ENCODE peak calls at places on chromosomes 5 and 9, in ten cellular contexts. R is GM12865, C is cardiac fibroblast, B is dorsolateral prefrontal cortex, Y is lung, D is K562, U is A549, O is NB4, E is spleen, N is right atrium auricular region. S is an unnamed sample.

GRCh38 chr9:120846251-120846869 is 3.6 kb upstream of the PSMD5 start:
- DNase-seq in R (no peak), C (no peak), B (no peak), Y (no peak), D (no peak), U (no peak), O (no peak), E (no peak), N (no peak), S (no peak)

GRCh38 chr9:86867658-86868313 is 79.5 kb downstream of the GAS1 start:
- DNase-seq in R (no peak), C (no peak), B (no peak), Y (no peak), D (no peak), U (no peak), O (no peak), E (no peak), N (no peak), S (peak)

GRCh38 chr5:137344021-137344420 is 155.1 kb downstream of the SPOCK1 start:
- DNase-seq in R (no peak), C (no peak), B (no peak), Y (no peak), D (no peak), U (no peak), O (no peak), E (no peak), N (no peak), S (no peak)

GRCh38 chr9:75108571-75108970 is 20.3 kb downstream of the OSTF1 start:
- DNase-seq in R (no peak), C (peak), B (no peak), Y (no peak), D (no peak), U (no peak), O (no peak), E (peak), N (peak), S (no peak)

GRCh38 chr5:93721511-93721910 is 19.9 kb downstream of the POU5F2 start:
- DNase-seq in R (no peak), C (no peak), B (no peak), Y (no peak), D (no peak), U (no peak), O (no peak), E (no peak), N (no peak), S (no peak)

GRCh38 chr9:77005216-77005615 is 14.2 kb upstream of the FOXB2 start:
- DNase-seq in R (no peak), C (peak), B (no peak), Y (no peak), D (no peak), U (no peak), O (no peak), E (no peak), N (no peak), S (no peak)

GRCh38 chr9:120729796-120730195 is 15.5 kb upstream of the MEGF9 start:
- DNase-seq in R (peak), C (no peak), B (no peak), Y (no peak), D (peak), U (peak), O (peak), E (no peak), N (peak), S (no peak)

GRCh38 chr5:107783551-107783950 is 112.8 kb upstream of the EFNA5 start:
- DNase-seq in R (no peak), C (peak), B (no peak), Y (no peak), D (no peak), U (peak), O (no peak), E (no peak), N (no peak), S (no peak)

GRCh38 chr9:105515811-105516413 is 42.0 kb upstream of the FKTN start:
- DNase-seq in R (no peak), C (no peak), B (no peak), Y (no peak), D (peak), U (no peak), O (no peak), E (peak), N (no peak), S (no peak)

GRCh38 chr5:158943569-158943968 is 156.1 kb downstream of the EBF1 start:
- DNase-seq in R (no peak), C (peak), B (no peak), Y (no peak), D (no peak), U (no peak), O (no peak), E (no peak), N (no peak), S (no peak)

GRCh38 chr9:99264070-99264469 is 42.0 kb downstream of the SEC61B start:
- DNase-seq in R (peak), C (peak), B (no peak), Y (no peak), D (peak), U (peak), O (peak), E (no peak), N (no peak), S (peak)

GRCh38 chr9:129884220-129885017 is 49.2 kb downstream of the USP20 start:
- DNase-seq in R (peak), C (peak), B (peak), Y (peak), D (peak), U (peak), O (peak), E (peak), N (peak), S (peak)

GRCh38 chr5:13356226-13356625 is 588.3 kb downstream of the DNAH5 start:
- DNase-seq in R (no peak), C (no peak), B (no peak), Y (no peak), D (no peak), U (no peak), O (no peak), E (no peak), N (no peak), S (peak)

GRCh38 chr5:588406-588995 is 23.6 kb upstream of the CEP72 start:
- DNase-seq in R (no peak), C (no peak), B (no peak), Y (no peak), D (no peak), U (no peak), O (no peak), E (no peak), N (no peak), S (no peak)

GRCh38 chr5:337565-338130 is 16.1 kb downstream of the AHRR start:
- DNase-seq in R (no peak), C (peak), B (no peak), Y (no peak), D (no peak), U (peak), O (peak), E (no peak), N (no peak), S (peak)

GRCh38 chr9:13597427-13597826 is 317.9 kb upstream of the MPDZ start:
- DNase-seq in R (no peak), C (no peak), B (no peak), Y (no peak), D (no peak), U (no peak), O (no peak), E (no peak), N (no peak), S (no peak)

GRCh38 chr5:145775893-145776444 is 59.2 kb downstream of the PRELID2 start:
- DNase-seq in R (no peak), C (peak), B (no peak), Y (no peak), D (no peak), U (peak), O (peak), E (no peak), N (peak), S (peak)

GRCh38 chr5:78899922-78900362 is 85.2 kb downstream of the ARSB start:
- DNase-seq in R (peak), C (peak), B (no peak), Y (peak), D (peak), U (peak), O (peak), E (no peak), N (no peak), S (peak)

GRCh38 chr5:147805030-147805454 is 22.5 kb upstream of the JAKMIP2 start:
- DNase-seq in R (peak), C (no peak), B (no peak), Y (no peak), D (no peak), U (no peak), O (peak), E (peak), N (no peak), S (peak)

GRCh38 chr5:60332244-60333018 is 367.5 kb downstream of the DEPDC1B start:
- DNase-seq in R (no peak), C (peak), B (no peak), Y (no peak), D (no peak), U (no peak), O (peak), E (no peak), N (no peak), S (peak)

DNA sequence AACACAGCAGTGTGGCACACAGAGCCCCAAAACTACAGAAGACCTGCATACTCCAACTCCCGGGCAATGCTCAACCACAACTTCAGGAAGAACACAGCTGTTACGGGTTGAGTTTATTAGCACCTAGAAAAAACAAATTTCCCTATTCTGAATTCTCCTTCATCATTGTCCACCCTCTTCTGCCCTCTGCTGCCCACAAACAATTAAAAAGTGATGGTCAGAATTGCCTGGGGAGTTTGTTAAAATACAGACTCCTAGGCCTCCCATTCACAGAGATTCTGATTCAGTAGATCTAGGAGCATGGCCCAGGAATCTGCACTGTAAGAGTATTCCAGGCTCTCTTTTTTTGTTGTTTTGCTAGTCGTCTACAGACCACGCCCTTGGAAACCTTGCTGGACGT is 310.6 kb downstream of the NDUFS4 start:
- DNase-seq in R (no peak), C (no peak), B (no peak), Y (no peak), D (no peak), U (peak), O (no peak), E (no peak), N (no peak), S (peak)
- TF ChIP-seq CTCF in R (no peak), C (no peak), B (no peak), Y (no peak), D (peak), U (no peak), O (no peak), E (no peak), N (no peak), S (peak)

DNA sequence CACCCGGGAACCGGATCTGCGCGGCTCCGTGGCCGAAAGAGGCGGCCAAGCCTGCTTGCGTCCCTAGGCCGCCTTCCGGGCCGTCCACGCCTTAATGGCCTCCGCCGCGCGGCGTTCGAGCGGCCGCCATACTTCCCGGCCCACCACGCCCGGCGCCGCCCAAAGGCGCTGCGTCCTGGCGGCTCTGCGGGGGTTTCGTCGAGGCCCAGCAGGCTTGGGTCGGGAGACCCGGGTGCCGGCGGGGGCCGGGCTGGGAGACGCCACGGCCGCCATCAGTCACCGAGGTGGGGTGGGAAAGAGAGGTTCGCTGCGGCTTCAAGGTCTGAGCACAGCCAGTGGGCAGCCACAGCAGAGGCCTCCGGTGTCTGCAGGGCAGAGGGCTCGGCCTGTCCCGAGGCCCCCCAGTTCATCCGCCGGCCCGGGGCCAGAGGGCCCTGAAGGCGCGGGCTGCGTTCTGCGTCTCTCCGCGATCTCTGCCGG is 545.8 kb upstream of the CDH10 start:
- DNase-seq in R (no peak), C (peak), B (no peak), Y (no peak), D (no peak), U (no peak), O (no peak), E (no peak), N (no peak), S (no peak)
- TF ChIP-seq CTCF in R (no peak), C (no peak), B (no peak), Y (no peak), D (no peak), U (no peak), O (no peak), E (no peak), N (no peak), S (no peak)

DNA sequence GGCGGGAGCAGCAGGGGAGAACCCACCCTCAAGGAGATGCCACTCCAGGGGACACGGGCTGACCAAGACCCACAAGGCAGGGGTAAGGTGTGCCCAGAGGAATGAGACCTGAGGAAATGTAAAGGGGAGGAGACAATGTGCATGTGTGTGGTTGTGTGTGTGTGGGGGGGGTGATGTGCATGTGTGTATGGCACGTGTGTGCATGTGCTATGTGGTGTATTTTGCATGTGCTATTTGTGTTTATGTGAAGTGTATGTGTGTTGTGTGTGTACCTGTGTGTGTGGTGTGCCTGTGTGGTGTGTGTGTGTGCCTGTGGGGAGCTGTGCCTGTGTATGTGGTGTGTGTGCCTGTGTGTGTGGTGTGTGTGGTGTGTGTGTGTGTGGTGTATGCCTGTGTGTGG is 33.5 kb upstream of the FCN2 start:
- DNase-seq in R (no peak), C (no peak), B (no peak), Y (no peak), D (no peak), U (no peak), O (no peak), E (no peak), N (no peak), S (no peak)
- TF ChIP-seq CTCF in R (no peak), C (no peak), B (no peak), Y (no peak), D (no peak), U (no peak), O (no peak), E (no peak), N (no peak), S (no peak)

GRCh38 chr5:131564229-131564652 is 70.8 kb downstream of the RAPGEF6 start:
- DNase-seq in R (no peak), C (no peak), B (no peak), Y (no peak), D (no peak), U (no peak), O (no peak), E (no peak), N (no peak), S (no peak)

GRCh38 chr5:131563434-131564228 is 71.4 kb downstream of the RAPGEF6 start:
- DNase-seq in R (no peak), C (no peak), B (no peak), Y (no peak), D (peak), U (peak), O (peak), E (no peak), N (no peak), S (no peak)
- TF ChIP-seq CTCF in R (no peak), C (no peak), B (no peak), Y (no peak), D (no peak), U (no peak), O (no peak), E (no peak), N (no peak), S (no peak)

GRCh38 chr5:69364414-69364813 is 4.9 kb downstream of the AK6 start:
- DNase-seq in R (peak), C (peak), B (no peak), Y (no peak), D (peak), U (peak), O (peak), E (no peak), N (no peak), S (no peak)
- TF ChIP-seq CTCF in R (peak), C (peak), B (no peak), Y (no peak), D (peak), U (peak), O (no peak), E (no peak), N (no peak), S (peak)

DNA sequence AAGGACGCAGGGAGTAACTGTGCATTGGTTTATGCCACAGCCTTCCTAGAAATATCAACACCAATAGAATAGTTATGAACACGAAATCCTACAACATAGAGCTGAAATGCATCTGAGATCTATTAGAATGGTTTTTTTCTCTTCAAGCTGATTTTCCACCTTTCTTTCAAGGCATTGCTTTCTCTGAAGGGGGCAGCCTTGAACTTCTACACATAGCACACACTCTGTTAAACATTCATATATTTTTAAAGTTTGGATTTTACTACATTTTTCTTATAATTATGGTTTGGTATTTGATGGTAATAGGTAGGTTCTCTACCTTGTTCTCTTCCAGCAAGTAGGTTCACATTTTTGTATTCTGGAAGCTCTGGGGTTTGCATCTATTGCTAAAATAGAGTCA is 661.8 kb downstream of the SEMA5A start:
- DNase-seq in R (no peak), C (peak), B (no peak), Y (no peak), D (no peak), U (no peak), O (no peak), E (no peak), N (no peak), S (no peak)
- TF ChIP-seq CTCF in R (no peak), C (no peak), B (no peak), Y (no peak), D (no peak), U (no peak), O (no peak), E (no peak), N (no peak), S (no peak)

GRCh38 chr5:105350406-105351140 is 1788.0 kb upstream of the NUDT12 start:
- DNase-seq in R (no peak), C (no peak), B (no peak), Y (no peak), D (peak), U (peak), O (no peak), E (no peak), N (no peak), S (no peak)
- TF ChIP-seq CTCF in R (no peak), C (no peak), B (no peak), Y (no peak), D (no peak), U (no peak), O (no peak), E (no peak), N (no peak), S (no peak)

GRCh38 chr9:125260564-125260963 is 1.1 kb upstream of the GAPVD1 start:
- DNase-seq in R (no peak), C (no peak), B (no peak), Y (no peak), D (no peak), U (no peak), O (peak), E (no peak), N (no peak), S (no peak)

GRCh38 chr9:125258832-125259534 is 2.6 kb upstream of the GAPVD1 start:
- DNase-seq in R (no peak), C (no peak), B (no peak), Y (no peak), D (no peak), U (no peak), O (peak), E (no peak), N (no peak), S (no peak)

GRCh38 chr9:125258160-125258559 is 3.5 kb upstream of the GAPVD1 start:
- DNase-seq in R (no peak), C (no peak), B (no peak), Y (no peak), D (no peak), U (no peak), O (no peak), E (no peak), N (no peak), S (no peak)

GRCh38 chr9:125262217-125262991 is 778 bp downstream of the GAPVD1 start:
- DNase-seq in R (peak), C (peak), B (no peak), Y (no peak), D (peak), U (no peak), O (no peak), E (no peak), N (no peak), S (no peak)

GRCh38 chr9:125261501-125262216 is at the start of gene GAPVD1:
- DNase-seq in R (peak), C (peak), B (peak), Y (peak), D (peak), U (peak), O (peak), E (peak), N (peak), S (peak)
- TF ChIP-seq CTCF in R (peak), C (no peak), B (peak), Y (peak), D (peak), U (peak), O (peak), E (peak), N (peak), S (peak)

GRCh38 chr5:174523311-174524159 is 200.8 kb upstream of the MSX2 start:
- DNase-seq in R (no peak), C (no peak), B (no peak), Y (no peak), D (no peak), U (peak), O (no peak), E (no peak), N (no peak), S (no peak)
- TF ChIP-seq CTCF in R (no peak), C (no peak), B (no peak), Y (no peak), D (peak), U (peak), O (no peak), E (no peak), N (no peak), S (peak)

GRCh38 chr9:4630836-4631235 is 31.3 kb upstream of the PLPP6 start:
- DNase-seq in R (no peak), C (peak), B (no peak), Y (no peak), D (no peak), U (no peak), O (peak), E (no peak), N (no peak), S (no peak)
- TF ChIP-seq CTCF in R (no peak), C (no peak), B (no peak), Y (no peak), D (no peak), U (no peak), O (no peak), E (no peak), N (no peak), S (no peak)